ENCODE peak calls at places on chromosomes 11 and 22, in eight cellular contexts. One of them, this sample, is unnamed.

GRCh38 chr22:19905619-19906276 is 35.8 kb upstream of the COMT start:
- DNase-seq in AG09309: no peak
- DNase-seq in AG10803: no peak
- DNase-seq in CD8-positive, alpha-beta memory T cell: no peak
- DNase-seq in NCI-H1436: no peak
- DNase-seq in Calu3: no peak
- DNase-seq in activated naive CD4-positive, alpha-beta T cell: no peak
- DNase-seq in mesenteric fat pad: no peak
- DNase-seq in this sample: no peak

GRCh38 chr22:22720201-22720723 is 75.8 kb downstream of the GGTLC2 start:
- DNase-seq in AG10803: peak; percentile 32
- DNase-seq in activated naive CD4-positive, alpha-beta T cell: no peak
- DNase-seq in NCI-H1436: no peak
- DNase-seq in Calu3: peak; percentile 65
- DNase-seq in AG09309: no peak
- DNase-seq in mesenteric fat pad: no peak
- DNase-seq in CD8-positive, alpha-beta memory T cell: peak; percentile 35
- DNase-seq in this sample: no peak

GRCh38 chr11:2846470-2846869 is 39.1 kb downstream of the CDKN1C start:
- DNase-seq in NCI-H1436: no peak
- DNase-seq in AG09309: no peak
- DNase-seq in CD8-positive, alpha-beta memory T cell: no peak
- DNase-seq in mesenteric fat pad: no peak
- DNase-seq in AG10803: no peak
- DNase-seq in Calu3: no peak
- DNase-seq in activated naive CD4-positive, alpha-beta T cell: no peak
- DNase-seq in this sample: no peak

GRCh38 chr11:14644396-14645246 is 1.0 kb downstream of the PDE3B start:
- DNase-seq in NCI-H1436: peak; percentile 28
- DNase-seq in AG09309: no peak
- DNase-seq in CD8-positive, alpha-beta memory T cell: no peak
- DNase-seq in activated naive CD4-positive, alpha-beta T cell: peak; percentile 21
- DNase-seq in Calu3: peak; percentile 45
- DNase-seq in mesenteric fat pad: no peak
- DNase-seq in AG10803: no peak
- DNase-seq in this sample: no peak

GRCh38 chr22:31148953-31149627 is 8.8 kb upstream of the PLA2G3 start:
- DNase-seq in NCI-H1436: peak; percentile 55
- DNase-seq in AG09309: peak; percentile 37
- DNase-seq in CD8-positive, alpha-beta memory T cell: no peak
- DNase-seq in mesenteric fat pad: peak; percentile 85
- DNase-seq in Calu3: peak; percentile 78
- DNase-seq in AG10803: peak; percentile 74
- DNase-seq in activated naive CD4-positive, alpha-beta T cell: no peak
- DNase-seq in this sample: no peak

GRCh38 chr11:58958500-58958899 is 19.2 kb downstream of the GLYATL1 start:
- DNase-seq in mesenteric fat pad: no peak
- DNase-seq in AG10803: peak; percentile 5
- DNase-seq in NCI-H1436: no peak
- DNase-seq in CD8-positive, alpha-beta memory T cell: no peak
- DNase-seq in activated naive CD4-positive, alpha-beta T cell: no peak
- DNase-seq in AG09309: no peak
- DNase-seq in Calu3: peak; percentile 35
- DNase-seq in this sample: no peak

GRCh38 chr11:64317961-64318693 is at the start of gene PRDX5:
- DNase-seq in AG09309: peak; percentile 83
- DNase-seq in mesenteric fat pad: peak; percentile 98
- DNase-seq in AG10803: peak; percentile 96
- DNase-seq in NCI-H1436: peak; percentile 94
- DNase-seq in Calu3: peak; percentile 97
- DNase-seq in activated naive CD4-positive, alpha-beta T cell: peak; percentile 86
- DNase-seq in CD8-positive, alpha-beta memory T cell: peak; percentile 92
- DNase-seq in this sample: peak; percentile 89

GRCh38 chr11:130308925-130309324 is 5.8 kb downstream of the ZBTB44 start:
- DNase-seq in activated naive CD4-positive, alpha-beta T cell: no peak
- DNase-seq in mesenteric fat pad: no peak
- DNase-seq in AG09309: no peak
- DNase-seq in Calu3: no peak
- DNase-seq in NCI-H1436: no peak
- DNase-seq in CD8-positive, alpha-beta memory T cell: no peak
- DNase-seq in AG10803: no peak
- DNase-seq in this sample: no peak

GRCh38 chr22:19271273-19271855 is 20.2 kb downstream of the CLTCL1 start:
- DNase-seq in NCI-H1436: no peak
- DNase-seq in activated naive CD4-positive, alpha-beta T cell: no peak
- DNase-seq in AG09309: no peak
- DNase-seq in CD8-positive, alpha-beta memory T cell: no peak
- DNase-seq in mesenteric fat pad: no peak
- DNase-seq in Calu3: no peak
- DNase-seq in AG10803: no peak
- DNase-seq in this sample: no peak

GRCh38 chr11:65381721-65382035 is 768 bp downstream of the SLC25A45 start:
- DNase-seq in NCI-H1436: no peak
- DNase-seq in activated naive CD4-positive, alpha-beta T cell: no peak
- DNase-seq in Calu3: no peak
- DNase-seq in AG10803: peak; percentile 75
- DNase-seq in CD8-positive, alpha-beta memory T cell: no peak
- DNase-seq in mesenteric fat pad: no peak
- DNase-seq in AG09309: no peak
- DNase-seq in this sample: no peak